ENCODE peak calls at places on chromosomes 12 and 14, in four cellular contexts. R is A549, E is K562, C is ovary. L is an unnamed sample.
A peak's percentile ranks its signal among the peaks of the same experiment; 100 is the strongest.

GRCh38 chr12:125092872-125093680 is 27.8 kb downstream of the AACS start:
- DNase-seq in R (peak; percentile 63), E (peak; percentile 30), C (no peak), L (peak; percentile 62)

GRCh38 chr14:22630486-22630885 is 13.7 kb downstream of the OR6J1 start:
- DNase-seq in R (no peak), E (no peak), C (no peak), L (no peak)

GRCh38 chr12:106107566-106107965 is 31.2 kb downstream of the NUAK1 start:
- DNase-seq in R (peak; percentile 40), E (no peak), C (no peak), L (no peak)

GRCh38 chr14:23421594-23421993 is 13.5 kb upstream of the MYH6 start:
- DNase-seq in R (no peak), E (no peak), C (no peak), L (no peak)

GRCh38 chr12:27821259-27821973 is 41.4 kb upstream of the MANSC4 start:
- DNase-seq in R (peak; percentile 80), E (peak; percentile 86), C (peak; percentile 21), L (peak; percentile 20)

GRCh38 chr12:109697877-109698468 is 15.7 kb upstream of the FAM222A start:
- DNase-seq in R (no peak), E (peak; percentile 67), C (no peak), L (no peak)

GRCh38 chr12:49274396-49275069 is 9.7 kb downstream of the TUBA1C start:
- DNase-seq in R (no peak), E (no peak), C (no peak), L (no peak)

GRCh38 chr12:26347300-26347699 is 151.9 kb downstream of the SSPN start:
- DNase-seq in R (no peak), E (no peak), C (no peak), L (no peak)

GRCh38 chr12:14408208-14408607 is 42.7 kb downstream of the ATF7IP start:
- DNase-seq in R (peak; percentile 31), E (peak; percentile 22), C (no peak), L (no peak)

GRCh38 chr14:91114079-91115065 is 499 bp downstream of the DGLUCY start:
- DNase-seq in R (no peak), E (peak; percentile 74), C (peak; percentile 34), L (peak; percentile 75)

GRCh38 chr12:12645485-12645884 is 33.8 kb downstream of the CREBL2 start:
- DNase-seq in R (peak; percentile 44), E (peak; percentile 35), C (no peak), L (peak; percentile 22)

GRCh38 chr14:75223664-75224154 is 47.3 kb upstream of the TMED10 start:
- DNase-seq in R (no peak), E (peak; percentile 34), C (no peak), L (peak; percentile 51)

GRCh38 chr14:68945585-68946289 is 33.4 kb downstream of the ACTN1 start:
- DNase-seq in R (no peak), E (peak; percentile 42), C (no peak), L (peak; percentile 72)

GRCh38 chr12:132561784-132562156 is 48.6 kb downstream of the LRCOL1 start:
- DNase-seq in R (peak; percentile 54), E (peak; percentile 39), C (peak; percentile 56), L (no peak)

GRCh38 chr14:98198385-98198784 is 1073.6 kb downstream of the BCL11B start:
- DNase-seq in R (no peak), E (peak; percentile 1), C (no peak), L (peak; percentile 19)

GRCh38 chr12:132489078-132489601 is 811 bp upstream of the FBRSL1 start:
- DNase-seq in R (no peak), E (no peak), C (peak; percentile 71), L (peak; percentile 68)

GRCh38 chr12:20629414-20630156 is 65.5 kb upstream of the SLCO1C1 start:
- DNase-seq in R (peak; percentile 89), E (no peak), C (peak; percentile 19), L (peak; percentile 31)

GRCh38 chr12:109736552-109737108 is 23.0 kb downstream of the FAM222A start:
- DNase-seq in R (peak; percentile 32), E (peak; percentile 66), C (peak; percentile 39), L (no peak)

GRCh38 chr12:120956579-120957360 is 21.6 kb upstream of the HNF1A start:
- DNase-seq in R (no peak), E (no peak), C (no peak), L (peak; percentile 72)

GRCh38 chr12:110253176-110253575 is 27.9 kb upstream of the ATP2A2 start:
- DNase-seq in R (no peak), E (peak; percentile 60), C (peak; percentile 52), L (peak; percentile 33)

GRCh38 chr12:57048423-57048822 is 1.5 kb downstream of the MYO1A start:
- DNase-seq in R (no peak), E (no peak), C (no peak), L (no peak)

GRCh38 chr14:74634481-74634880 is 22.4 kb upstream of the LTBP2 start:
- DNase-seq in R (no peak), E (no peak), C (no peak), L (no peak)

GRCh38 chr12:77163068-77163810 is 97.9 kb upstream of the E2F7 start:
- DNase-seq in R (no peak), E (no peak), C (no peak), L (no peak)

GRCh38 chr14:35196571-35196970 is 74.2 kb downstream of the PRORP start:
- DNase-seq in R (peak; percentile 35), E (no peak), C (no peak), L (no peak)

GRCh38 chr14:71591929-71592328 is 340.3 kb upstream of the RGS6 start:
- DNase-seq in R (no peak), E (no peak), C (no peak), L (no peak)

GRCh38 chr14:60722163-60722835 is 1.9 kb downstream of the SIX4 start:
- DNase-seq in R (peak; percentile 48), E (peak; percentile 66), C (peak; percentile 54), L (peak; percentile 7)

GRCh38 chr12:9760699-9761406 is at the start of gene CD69:
- DNase-seq in R (no peak), E (peak; percentile 86), C (no peak), L (peak; percentile 71)
- TF ChIP-seq EP300 in R (no peak), E (no peak), C (no peak), L (no peak)

GRCh38 chr12:94875525-94875924 is 128.0 kb downstream of the NDUFA12 start:
- DNase-seq in R (peak; percentile 69), E (peak; percentile 21), C (no peak), L (no peak)
- TF ChIP-seq CTCF in R (peak; percentile 43), E (peak; percentile 14), C (no peak), L (no peak)

DNA sequence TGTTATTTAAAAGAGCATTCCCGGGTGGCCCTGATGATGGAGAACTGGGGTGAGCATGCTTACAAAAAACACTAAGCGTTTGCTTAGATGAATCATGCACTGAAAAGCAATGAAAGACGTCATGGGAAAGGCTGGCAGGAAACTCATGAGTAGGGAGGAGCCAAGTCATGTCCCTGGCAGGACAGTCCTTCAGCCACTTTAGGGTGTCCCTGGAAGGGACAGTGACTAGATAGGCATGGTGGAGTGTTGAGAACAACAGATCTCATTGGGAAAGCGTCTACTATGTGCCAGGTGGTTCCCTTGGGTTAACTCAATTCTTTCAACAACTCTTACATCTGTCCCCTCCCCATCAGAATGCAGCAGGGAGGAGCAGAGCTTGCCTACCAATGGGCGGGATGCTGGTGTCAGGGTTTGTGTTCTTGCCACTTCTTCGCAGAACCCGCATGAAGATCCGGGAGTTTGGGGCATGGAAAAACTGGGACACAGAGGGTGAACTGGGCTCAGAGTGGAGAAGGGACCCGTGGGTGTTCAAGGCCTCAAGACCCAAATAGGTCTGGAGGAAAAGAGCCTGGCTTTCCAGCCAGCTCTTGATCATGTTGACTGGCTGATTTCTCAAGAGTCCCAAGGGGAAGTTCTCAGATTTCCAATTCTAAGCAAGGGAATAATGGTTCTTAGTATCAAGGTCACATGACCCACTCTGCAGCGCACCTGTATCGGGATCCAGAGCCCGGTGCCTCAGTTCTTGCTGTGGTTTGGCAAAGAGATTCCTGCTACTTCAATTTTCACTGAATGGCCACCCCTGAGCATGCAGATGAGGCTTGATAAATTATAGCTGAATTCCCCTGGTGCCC is 653.9 kb upstream of the TBX3 start:
- DNase-seq in R (peak; percentile 94), E (peak; percentile 2), C (no peak), L (peak; percentile 17)
- H3K27ac ChIP-seq in R (peak overlapping the region; percentile 82), E (no peak overlapping the region), C (no peak overlapping the region), L (peak overlapping the region; percentile 34)

GRCh38 chr12:62933871-62934798 is 815 bp downstream of the PPM1H start:
- DNase-seq in R (peak; percentile 45), E (peak; percentile 57), C (peak; percentile 35), L (peak; percentile 35)
- TF ChIP-seq EP300 in R (no peak), E (no peak), C (no peak), L (no peak)

GRCh38 chr14:26410189-26410685 is 187.6 kb downstream of the NOVA1 start:
- DNase-seq in R (no peak), E (no peak), C (no peak), L (no peak)
- TF ChIP-seq CTCF in R (no peak), E (no peak), C (no peak), L (no peak)

GRCh38 chr12:79406993-79407392 is 283.8 kb downstream of the PAWR start:
- DNase-seq in R (no peak), E (no peak), C (no peak), L (no peak)

GRCh38 chr12:79411791-79412190 is 279.0 kb downstream of the PAWR start:
- DNase-seq in R (no peak), E (no peak), C (no peak), L (no peak)

GRCh38 chr12:79409562-79409961 is 281.2 kb downstream of the PAWR start:
- DNase-seq in R (no peak), E (no peak), C (no peak), L (no peak)

GRCh38 chr12:79407671-79408622 is 282.8 kb downstream of the PAWR start:
- DNase-seq in R (peak; percentile 85), E (peak; percentile 6), C (peak; percentile 51), L (peak; percentile 69)

DNA sequence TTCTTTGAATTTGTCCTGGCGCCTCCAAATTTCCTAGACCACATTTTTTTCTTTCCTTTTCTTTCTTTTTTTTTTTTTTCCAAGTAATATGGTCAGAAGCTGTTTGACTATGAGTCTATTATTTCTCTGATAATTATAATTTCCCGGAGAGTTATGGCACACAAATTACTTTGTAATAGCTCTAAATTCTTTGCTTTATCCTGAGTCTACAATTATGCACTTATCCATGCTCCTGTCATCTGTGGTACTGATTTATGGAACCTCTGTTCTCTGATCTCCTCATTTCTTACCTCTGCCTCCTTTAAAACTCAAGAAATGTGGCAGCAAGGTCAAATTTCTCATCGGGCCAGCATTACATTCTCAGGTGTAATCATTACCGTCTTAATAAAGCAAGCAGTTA is 282.1 kb downstream of the PAWR start:
- DNase-seq in R (no peak), E (no peak), C (no peak), L (no peak)
- H3K27ac ChIP-seq in R (peak overlapping the region; percentile 21), E (no peak overlapping the region), C (no peak overlapping the region), L (peak overlapping the region; percentile 14)

DNA sequence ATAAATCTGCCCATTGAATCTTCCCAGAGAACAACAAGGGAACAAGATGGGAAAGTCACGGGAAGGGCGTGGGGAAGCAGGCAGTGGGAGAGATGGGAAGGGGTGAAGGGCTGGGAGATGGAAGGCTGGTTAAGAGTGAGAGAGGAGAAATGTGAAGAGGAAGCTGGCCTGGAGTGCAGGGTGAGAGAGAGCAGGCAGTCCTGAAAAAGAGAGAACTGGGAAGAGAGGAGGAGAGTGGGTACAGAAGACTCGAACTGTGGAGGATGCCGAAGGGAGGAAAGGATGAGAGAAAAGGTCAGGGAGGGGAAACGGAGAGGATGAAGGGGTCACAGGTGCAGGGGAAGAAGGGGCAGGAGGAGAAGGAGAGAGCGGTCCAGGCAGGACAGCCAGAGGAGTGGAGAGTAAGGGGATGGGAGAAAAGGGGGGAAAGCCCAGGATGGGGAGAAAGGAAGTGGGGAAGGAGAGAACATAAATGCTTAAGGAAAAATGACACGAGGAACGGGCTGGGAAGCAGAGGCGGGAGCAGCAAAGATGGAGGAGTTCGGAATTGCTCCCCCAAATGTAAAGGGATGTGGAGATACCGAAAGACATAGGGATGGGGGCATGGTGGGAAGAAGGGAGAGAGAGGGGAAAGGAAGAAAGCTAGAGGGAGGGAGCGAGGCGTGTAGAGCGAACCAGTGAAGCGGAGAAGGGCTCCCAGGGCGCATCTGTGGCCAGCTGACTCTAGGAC is 1.2 kb downstream of the PIANP start:
- DNase-seq in R (no peak), E (no peak), C (no peak), L (no peak)
- TF ChIP-seq EP300 in R (no peak), E (no peak), C (no peak), L (no peak)

L was measured in transverse colon.